ENCODE peak calls at places on chromosomes 4 and X, in four cellular contexts. L is K562, R is HepG2, U is GM12878. O is an unnamed sample.

GRCh38 chrX:78104447-78105176 is 564 bp downstream of the PGK1 start:
- DNase-seq in L (peak; percentile 29), R (peak; percentile 75), U (no peak), O (peak; percentile 44)

GRCh38 chr4:34293459-34293858 is 1950.9 kb downstream of the ARAP2 start:
- DNase-seq in L (no peak), R (no peak), U (no peak), O (no peak)

GRCh38 chr4:52266537-52267137 is 215.5 kb downstream of the SPATA18 start:
- DNase-seq in L (no peak), R (no peak), U (no peak), O (no peak)

GRCh38 chr4:25767877-25768475 is 94.8 kb downstream of the SEL1L3 start:
- DNase-seq in L (peak; percentile 48), R (peak; percentile 62), U (no peak), O (peak; percentile 62)

GRCh38 chr4:101175896-101176676 is 171.2 kb downstream of the PPP3CA start:
- DNase-seq in L (no peak), R (peak; percentile 55), U (no peak), O (no peak)

GRCh38 chrX:154458954-154459829 is 1.1 kb downstream of the PLXNA3 start:
- DNase-seq in L (no peak), R (no peak), U (no peak), O (no peak)

GRCh38 chr4:4841156-4841555 is 18.3 kb upstream of the MSX1 start:
- DNase-seq in L (no peak), R (no peak), U (no peak), O (no peak)

GRCh38 chrX:114584434-114584943 is 603 bp downstream of the HTR2C start:
- DNase-seq in L (no peak), R (no peak), U (no peak), O (no peak)

GRCh38 chr4:89836897-89837384 is at the start of gene SNCA:
- DNase-seq in L (peak; percentile 11), R (no peak), U (no peak), O (peak; percentile 74)

GRCh38 chr4:2182981-2183380 is 58.9 kb downstream of the HAUS3 start:
- DNase-seq in L (no peak), R (no peak), U (no peak), O (no peak)

GRCh38 chr4:138310991-138311390 is 68.8 kb upstream of the SLC7A11 start:
- DNase-seq in L (no peak), R (no peak), U (no peak), O (no peak)

GRCh38 chrX:151973851-151974335 is 583 bp downstream of the GABRE start:
- DNase-seq in L (no peak), R (no peak), U (no peak), O (no peak)

GRCh38 chrX:42519666-42520231 is 258.2 kb downstream of the PPP1R2C start:
- DNase-seq in L (peak; percentile 3), R (no peak), U (no peak), O (no peak)

GRCh38 chr4:5724377-5724776 is 13.4 kb downstream of the EVC start:
- DNase-seq in L (no peak), R (no peak), U (no peak), O (no peak)

GRCh38 chr4:143356493-143356892 is 19.8 kb downstream of the GAB1 start:
- DNase-seq in L (no peak), R (no peak), U (no peak), O (no peak)

GRCh38 chrX:130788786-130789581 is 114.0 kb downstream of the ENOX2 start:
- DNase-seq in L (no peak), R (no peak), U (no peak), O (no peak)

GRCh38 chr4:3257125-3257690 is 8.2 kb downstream of the MSANTD1 start:
- DNase-seq in L (no peak), R (no peak), U (no peak), O (no peak)

GRCh38 chr4:15805583-15806517 is 27.7 kb downstream of the CD38 start:
- DNase-seq in L (peak; percentile 54), R (peak; percentile 53), U (peak; percentile 48), O (peak; percentile 64)

GRCh38 chrX:142040906-142041305 is 137.2 kb downstream of the MAGEC1 start:
- DNase-seq in L (no peak), R (no peak), U (no peak), O (no peak)

GRCh38 chr4:149823770-149824221 is 8.2 kb upstream of the IQCM start:
- DNase-seq in L (no peak), R (no peak), U (no peak), O (no peak)

GRCh38 chr4:79358438-79358837 is 32.6 kb upstream of the NAA11 start:
- DNase-seq in L (no peak), R (no peak), U (no peak), O (no peak)

GRCh38 chr4:100933628-100934027 is 413.7 kb downstream of the PPP3CA start:
- DNase-seq in L (no peak), R (no peak), U (no peak), O (no peak)

GRCh38 chr4:151157543-151157942 is 58.1 kb downstream of the RPS3A start:
- DNase-seq in L (no peak), R (no peak), U (no peak), O (no peak)

GRCh38 chr4:42914937-42915336 is 22.4 kb downstream of the GRXCR1 start:
- DNase-seq in L (no peak), R (no peak), U (no peak), O (no peak)

GRCh38 chr4:183289688-183290087 is 30.4 kb downstream of the CLDN22 start:
- DNase-seq in L (peak; percentile 74), R (no peak), U (no peak), O (peak; percentile 10)

GRCh38 chr4:2731907-2732314 is 24.2 kb downstream of the TNIP2 start:
- DNase-seq in L (no peak), R (no peak), U (no peak), O (no peak)

GRCh38 chrX:42094208-42094607 is 170.9 kb upstream of the CASK start:
- DNase-seq in L (no peak), R (no peak), U (no peak), O (no peak)

GRCh38 chrX:136909706-136910564 is 29.4 kb upstream of the RBMX start:
- DNase-seq in L (peak; percentile 86), R (no peak), U (peak; percentile 56), O (peak; percentile 82)

GRCh38 chr4:174406416-174406815 is 115.9 kb downstream of the HPGD start:
- DNase-seq in L (no peak), R (no peak), U (no peak), O (no peak)

GRCh38 chrX:120840826-120841225 is 34.8 kb downstream of the CT47B1 start:
- DNase-seq in L (no peak), R (no peak), U (no peak), O (no peak)

GRCh38 chr4:20462426-20463175 is 210.9 kb downstream of the SLIT2 start:
- DNase-seq in L (no peak), R (no peak), U (no peak), O (no peak)

DNA sequence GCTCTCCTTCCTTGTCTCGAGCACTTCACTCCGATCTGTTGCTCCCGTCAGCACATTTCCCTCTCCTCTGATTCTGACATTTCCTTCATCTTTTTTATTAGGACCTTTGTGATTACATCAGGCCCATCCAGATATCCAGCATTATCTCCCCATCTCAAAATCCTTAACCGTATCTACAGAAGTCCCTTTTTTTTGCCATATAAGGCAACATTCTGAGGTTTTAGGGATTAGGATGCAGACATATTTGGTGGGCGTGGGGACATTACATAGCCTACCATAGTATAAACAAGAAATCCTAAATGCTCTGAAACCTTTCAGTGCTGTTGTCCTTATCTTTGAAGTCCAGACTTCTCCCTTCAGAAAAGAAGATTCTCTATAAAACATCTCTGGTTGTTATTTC is 505.0 kb upstream of the PITX2 start:
- DNase-seq in L (no peak), R (no peak), U (no peak), O (no peak)
- TF ChIP-seq BHLHE40 in L (no peak), R (no peak), U (no peak), O (no peak)

GRCh38 chr4:107036602-107037151 is 564 bp upstream of the DKK2 start:
- DNase-seq in L (no peak), R (no peak), U (no peak), O (no peak)
- TF ChIP-seq TARDBP in L (no peak), R (no peak), U (no peak), O (no peak)

DNA sequence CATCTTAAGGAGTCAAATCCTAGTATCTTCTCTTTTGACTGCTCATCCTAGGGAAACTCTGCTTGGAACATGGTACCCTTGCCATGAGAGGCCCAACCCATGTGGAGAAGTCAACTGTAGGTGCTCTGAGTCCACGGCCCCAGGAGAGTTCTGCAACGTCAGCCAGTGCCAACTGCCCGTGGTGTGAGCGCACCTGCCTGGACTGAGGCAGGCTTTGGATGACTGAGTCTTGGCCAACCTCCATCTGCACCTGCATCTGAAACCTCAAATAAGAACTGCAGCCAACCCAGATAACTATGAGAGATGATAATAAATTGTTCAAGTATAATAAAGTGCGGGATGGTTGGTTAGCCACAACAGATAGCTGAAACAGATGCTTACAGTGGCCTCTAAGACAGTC is 772.0 kb downstream of the TRIML1 start:
- DNase-seq in L (no peak), R (no peak), U (no peak), O (no peak)
- TF ChIP-seq BHLHE40 in L (no peak), R (no peak), U (no peak), O (no peak)

GRCh38 chr4:53638919-53639318 is 47.6 kb upstream of the LNX1 start:
- DNase-seq in L (no peak), R (no peak), U (no peak), O (no peak)
- TF ChIP-seq TARDBP in L (no peak), R (no peak), U (no peak), O (no peak)

DNA sequence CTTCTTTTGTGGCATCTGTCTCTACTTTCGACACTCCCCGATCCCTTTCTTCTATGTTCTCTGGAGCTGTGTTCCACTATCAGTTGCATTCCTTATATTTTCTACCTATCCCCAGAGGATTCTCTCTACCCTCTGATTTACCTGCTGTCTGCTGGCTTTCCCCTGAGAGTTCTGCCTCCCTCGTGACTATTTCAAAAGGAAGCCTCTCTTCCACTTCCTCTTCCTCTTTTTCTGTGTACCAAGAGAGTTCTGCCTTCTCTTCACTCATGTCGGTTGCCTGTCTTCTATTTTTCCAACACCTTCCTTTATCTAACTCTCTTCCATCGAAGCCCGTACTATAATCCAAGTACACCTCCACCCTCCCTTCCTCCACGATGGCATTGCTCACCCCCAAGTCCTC is 631.7 kb downstream of the SMARCA1 start:
- DNase-seq in L (no peak), R (no peak), U (no peak), O (no peak)
- TF ChIP-seq BHLHE40 in L (no peak), R (no peak), U (no peak), O (no peak)

GRCh38 chrX:43815209-43815608 is 67.0 kb downstream of the MAOB start:
- DNase-seq in L (no peak), R (no peak), U (no peak), O (no peak)

GRCh38 chrX:43809463-43809862 is 72.8 kb downstream of the MAOB start:
- DNase-seq in L (no peak), R (no peak), U (no peak), O (no peak)

GRCh38 chrX:43817454-43817853 is 64.8 kb downstream of the MAOB start:
- DNase-seq in L (no peak), R (no peak), U (no peak), O (no peak)

GRCh38 chrX:43813319-43813718 is 68.9 kb downstream of the MAOB start:
- DNase-seq in L (no peak), R (no peak), U (no peak), O (no peak)

DNA sequence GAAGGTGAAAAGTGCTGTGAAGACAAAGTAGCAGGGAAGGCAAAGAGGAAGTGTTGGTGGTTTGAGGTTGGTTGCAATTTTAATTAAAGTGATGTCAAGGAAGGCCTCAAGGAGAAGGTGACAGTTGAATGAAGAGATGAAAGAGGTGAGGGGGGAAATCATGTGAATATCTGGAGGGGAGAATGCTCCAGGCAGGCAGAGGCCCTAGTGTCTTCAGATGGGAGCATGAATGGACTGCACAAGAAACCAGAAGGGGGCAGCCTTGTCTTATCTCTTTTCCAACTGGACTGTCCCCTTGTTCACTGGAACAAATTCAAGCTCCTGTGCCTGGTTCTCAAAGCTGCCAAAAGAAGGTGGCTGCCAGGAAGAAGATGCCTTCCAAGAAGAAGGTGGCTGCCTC is 68.4 kb downstream of the MAOB start:
- DNase-seq in L (no peak), R (no peak), U (no peak), O (peak; percentile 10)
- TF ChIP-seq TARDBP in L (no peak), R (no peak), U (no peak), O (no peak)